ENCODE peak calls at places on chromosomes 2 and 18, in ten cellular contexts. H is RWPE1; F is hepatocyte; T is neural progenitor cell; V is CD4-positive, alpha-beta T cell; L is transverse colon; N is IMR-90; O is right atrium auricular region; Y is colonic mucosa; K is left ventricle myocardium inferior. G is an unnamed sample.

GRCh38 chr2:191521608-191522208 is 156.2 kb upstream of the NABP1 start:
- DNase-seq in H (peak; percentile 54), F (no peak), T (no peak), V (no peak), L (no peak), N (peak; percentile 55), O (no peak), Y (no peak), K (no peak), G (no peak)

GRCh38 chr18:2847341-2848144 is 737 bp downstream of the EMILIN2 start:
- DNase-seq in H (no peak), F (peak; percentile 46), T (peak; percentile 73), V (no peak), L (no peak), N (no peak), O (no peak), Y (no peak), K (peak; percentile 42), G (peak; percentile 16)

GRCh38 chr2:9143264-9143815 is 63.3 kb upstream of the ASAP2 start:
- DNase-seq in H (no peak), F (no peak), T (no peak), V (no peak), L (no peak), N (no peak), O (no peak), Y (no peak), K (no peak), G (no peak)

GRCh38 chr18:23725351-23725750 is 36.1 kb downstream of the LAMA3 start:
- DNase-seq in H (no peak), F (no peak), T (no peak), V (no peak), L (no peak), N (no peak), O (no peak), Y (no peak), K (no peak), G (no peak)

GRCh38 chr2:241344925-241345651 is 11.0 kb upstream of the FARP2 start:
- DNase-seq in H (no peak), F (no peak), T (no peak), V (no peak), L (no peak), N (peak; percentile 51), O (no peak), Y (no peak), K (no peak), G (no peak)

GRCh38 chr2:74025971-74026612 is 41.4 kb downstream of the TET3 start:
- DNase-seq in H (no peak), F (no peak), T (no peak), V (no peak), L (peak; percentile 51), N (peak; percentile 45), O (no peak), Y (peak; percentile 55), K (no peak), G (no peak)

GRCh38 chr18:12317664-12318333 is 9.8 kb downstream of the TUBB6 start:
- DNase-seq in H (no peak), F (no peak), T (no peak), V (no peak), L (no peak), N (peak; percentile 85), O (no peak), Y (no peak), K (no peak), G (no peak)

GRCh38 chr2:74001121-74001520 is 16.4 kb downstream of the TET3 start:
- DNase-seq in H (no peak), F (no peak), T (no peak), V (no peak), L (no peak), N (peak; percentile 50), O (no peak), Y (no peak), K (no peak), G (no peak)

GRCh38 chr18:62979172-62979571 is 263.8 kb downstream of the PHLPP1 start:
- DNase-seq in H (peak; percentile 14), F (no peak), T (no peak), V (no peak), L (no peak), N (peak; percentile 96), O (no peak), Y (no peak), K (no peak), G (no peak)

GRCh38 chr18:13264986-13265900 is 46.7 kb downstream of the LDLRAD4 start:
- DNase-seq in H (no peak), F (no peak), T (no peak), V (no peak), L (no peak), N (no peak), O (peak; percentile 56), Y (no peak), K (no peak), G (no peak)

GRCh38 chr18:10140928-10141327 is 227.1 kb downstream of the VAPA start:
- DNase-seq in H (peak; percentile 38), F (peak; percentile 81), T (no peak), V (no peak), L (no peak), N (peak; percentile 52), O (no peak), Y (peak; percentile 38), K (no peak), G (peak; percentile 58)

GRCh38 chr2:43202289-43202688 is 24.1 kb downstream of the ZFP36L2 start:
- DNase-seq in H (no peak), F (no peak), T (no peak), V (no peak), L (no peak), N (no peak), O (no peak), Y (no peak), K (no peak), G (no peak)
- H3K27ac ChIP-seq in H (no peak overlapping the region), F (no peak overlapping the region), T (no peak overlapping the region), V (no peak overlapping the region), L (no peak overlapping the region), N (no peak overlapping the region), O (no peak overlapping the region), Y (no peak overlapping the region), K (no peak overlapping the region), G (no peak overlapping the region)

GRCh38 chr2:86123328-86123727 is 17.3 kb downstream of the PTCD3 start:
- DNase-seq in H (no peak), F (no peak), T (no peak), V (no peak), L (no peak), N (no peak), O (no peak), Y (no peak), K (no peak), G (no peak)

DNA sequence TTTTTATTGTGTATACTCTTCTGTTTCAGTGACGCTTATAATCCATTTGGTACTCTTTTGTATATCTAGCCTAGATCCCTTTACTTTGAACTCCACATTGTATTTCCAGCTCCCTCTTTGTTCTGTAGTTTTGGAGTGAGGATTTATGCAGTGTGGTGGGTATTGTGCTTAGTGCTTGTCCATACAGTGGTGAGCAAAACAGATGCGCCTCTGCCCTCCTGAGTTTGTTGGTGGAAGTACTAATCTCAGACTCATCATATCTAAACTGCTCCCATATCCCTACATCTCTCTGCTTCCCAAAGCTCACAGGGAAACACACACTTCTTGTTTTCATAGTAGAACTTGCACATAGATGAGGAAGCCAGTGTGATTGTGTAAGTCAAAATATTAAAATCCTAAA is 12.1 kb downstream of the PTCD3 start:
- DNase-seq in H (no peak), F (no peak), T (no peak), V (no peak), L (no peak), N (no peak), O (no peak), Y (no peak), K (no peak), G (no peak)
- TF ChIP-seq CTCF in H (no peak), F (no peak), T (no peak), V (no peak), L (no peak), N (no peak), O (no peak), Y (no peak), K (no peak), G (no peak)

GRCh38 chr18:74497778-74498177 is 1.6 kb downstream of the CNDP2 start:
- DNase-seq in H (no peak), F (no peak), T (no peak), V (no peak), L (no peak), N (no peak), O (no peak), Y (no peak), K (no peak), G (no peak)

GRCh38 chr18:74497308-74497640 is 1.1 kb downstream of the CNDP2 start:
- DNase-seq in H (no peak), F (no peak), T (no peak), V (no peak), L (no peak), N (no peak), O (no peak), Y (no peak), K (no peak), G (no peak)

GRCh38 chr18:74499633-74500032 is 3.5 kb downstream of the CNDP2 start:
- DNase-seq in H (peak; percentile 53), F (peak; percentile 62), T (no peak), V (no peak), L (peak; percentile 84), N (no peak), O (peak; percentile 63), Y (peak; percentile 89), K (peak; percentile 41), G (peak; percentile 47)

GRCh38 chr18:74498712-74499629 is 2.8 kb downstream of the CNDP2 start:
- DNase-seq in H (no peak), F (no peak), T (no peak), V (peak; percentile 68), L (peak; percentile 71), N (no peak), O (no peak), Y (peak; percentile 59), K (no peak), G (peak; percentile 79)

GRCh38 chr18:74501386-74501785 is 5.2 kb downstream of the CNDP2 start:
- DNase-seq in H (peak; percentile 49), F (no peak), T (no peak), V (no peak), L (no peak), N (no peak), O (no peak), Y (no peak), K (no peak), G (no peak)
- H3K27ac ChIP-seq in H (peak overlapping the region; percentile 81), F (peak overlapping the region; percentile 64), T (no peak overlapping the region), V (no peak overlapping the region), L (peak overlapping the region; percentile 75), N (no peak overlapping the region), O (no peak overlapping the region), Y (peak overlapping the region; percentile 83), K (no peak overlapping the region), G (peak overlapping the region; percentile 69)

DNA sequence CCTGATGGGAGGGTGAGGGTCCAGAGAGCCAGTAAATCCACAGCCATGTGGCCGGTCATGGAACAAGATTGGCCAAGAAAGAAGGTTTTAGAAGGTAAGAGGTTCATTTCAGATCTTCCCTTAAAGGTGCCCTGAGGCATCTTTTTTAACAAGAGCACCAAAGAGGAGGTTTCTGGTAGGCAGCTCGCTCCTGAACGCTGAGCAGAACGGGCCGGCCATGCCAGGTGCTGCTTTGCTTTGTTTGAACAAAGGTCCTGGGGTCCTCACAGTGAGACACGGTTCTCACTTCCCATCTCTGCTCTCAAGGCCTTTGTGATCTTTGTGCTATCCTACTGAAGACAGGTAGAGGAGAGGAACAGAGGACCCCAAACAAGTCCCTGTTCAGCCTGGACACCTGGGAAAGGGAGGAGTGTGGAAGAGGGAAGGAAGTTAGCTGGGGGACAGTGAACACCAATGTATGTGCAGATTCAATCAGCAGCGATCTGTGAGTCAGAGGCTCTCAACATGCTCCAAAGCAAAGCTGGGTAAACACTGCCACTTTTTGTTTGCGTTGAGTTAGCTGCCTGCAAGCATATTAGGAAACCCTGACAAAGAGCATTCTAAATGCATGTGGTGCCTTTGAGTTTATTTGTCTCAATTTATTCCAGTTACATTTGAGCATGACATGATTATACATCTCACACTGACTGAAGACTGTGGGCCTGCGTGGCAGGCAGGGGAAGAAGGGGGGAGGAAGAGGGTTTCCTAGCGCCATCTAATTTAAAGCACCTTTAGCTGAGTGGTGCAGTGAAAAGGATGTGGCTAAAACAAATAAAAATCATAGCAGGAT is 102.4 kb downstream of the ASB1 start:
- DNase-seq in H (peak; percentile 45), F (peak; percentile 76), T (no peak), V (no peak), L (no peak), N (peak; percentile 82), O (no peak), Y (peak; percentile 23), K (no peak), G (peak; percentile 31)
- TF ChIP-seq CTCF in H (no peak), F (no peak), T (no peak), V (no peak), L (no peak), N (no peak), O (no peak), Y (no peak), K (no peak), G (no peak)